ENCODE peak calls at places on chromosomes 13 and 19, in seven cellular contexts. C is RWPE2, H is glutamatergic neuron, G is kidney, A is GM10248, Z is mesothelial cell of epicardium, M is lower leg skin. B is an unnamed sample.

GRCh38 chr13:50691176-50691681 is 152.3 kb downstream of the DLEU7 start:
- DNase-seq in C (no peak), H (no peak), G (no peak), A (no peak), Z (no peak), M (no peak), B (no peak)

GRCh38 chr13:30156270-30156669 is 151.1 kb downstream of the KATNAL1 start:
- DNase-seq in C (no peak), H (no peak), G (no peak), A (no peak), Z (no peak), M (no peak), B (no peak)

GRCh38 chr13:44068737-44069136 is 189.0 kb downstream of the LACC1 start:
- DNase-seq in C (no peak), H (no peak), G (no peak), A (no peak), Z (no peak), M (no peak), B (no peak)

GRCh38 chr13:34207334-34207733 is 389.4 kb downstream of the RFC3 start:
- DNase-seq in C (no peak), H (no peak), G (peak; percentile 61), A (no peak), Z (no peak), M (no peak), B (no peak)

GRCh38 chr19:49807174-49807830 is 5.8 kb downstream of the FUZ start:
- DNase-seq in C (no peak), H (no peak), G (peak; percentile 72), A (no peak), Z (no peak), M (no peak), B (no peak)

GRCh38 chr19:9309974-9310446 is 372 bp upstream of the ZNF699 start:
- DNase-seq in C (peak; percentile 90), H (peak; percentile 90), G (peak; percentile 97), A (no peak), Z (peak; percentile 82), M (peak; percentile 85), B (no peak)

GRCh38 chr19:40806385-40807146 is 7.6 kb downstream of the EGLN2 start:
- DNase-seq in C (peak; percentile 89), H (peak; percentile 94), G (peak; percentile 91), A (peak; percentile 74), Z (peak; percentile 80), M (peak; percentile 87), B (no peak)

GRCh38 chr13:57665471-57665870 is 33.9 kb downstream of the PCDH17 start:
- DNase-seq in C (no peak), H (no peak), G (no peak), A (no peak), Z (no peak), M (no peak), B (no peak)

GRCh38 chr19:44955500-44956439 is 590 bp downstream of the CLPTM1 start:
- DNase-seq in C (no peak), H (no peak), G (no peak), A (no peak), Z (no peak), M (no peak), B (no peak)

GRCh38 chr19:38224014-38224862 is at the start of gene DPF1:
- DNase-seq in C (peak; percentile 88), H (peak; percentile 93), G (no peak), A (peak; percentile 95), Z (peak; percentile 65), M (no peak), B (no peak)

GRCh38 chr13:96629331-96629730 is 364.9 kb downstream of the OXGR1 start:
- DNase-seq in C (no peak), H (no peak), G (no peak), A (no peak), Z (no peak), M (no peak), B (no peak)

GRCh38 chr13:99285432-99286182 is 21.6 kb downstream of the GPR183 start:
- DNase-seq in C (no peak), H (no peak), G (no peak), A (no peak), Z (no peak), M (no peak), B (no peak)

GRCh38 chr19:55119053-55119452 is 1.6 kb upstream of the PPP1R12C start:
- DNase-seq in C (no peak), H (no peak), G (no peak), A (no peak), Z (no peak), M (no peak), B (no peak)

GRCh38 chr13:20127563-20128458 is 33.0 kb downstream of the GJA3 start:
- DNase-seq in C (no peak), H (peak; percentile 72), G (peak; percentile 88), A (peak; percentile 74), Z (no peak), M (peak; percentile 36), B (no peak)

GRCh38 chr13:30017880-30018279 is 167.5 kb upstream of the UBL3 start:
- DNase-seq in C (no peak), H (peak; percentile 31), G (no peak), A (no peak), Z (no peak), M (no peak), B (no peak)

GRCh38 chr19:16325161-16325527 is 518 bp downstream of the KLF2 start:
- DNase-seq in C (no peak), H (peak; percentile 60), G (no peak), A (no peak), Z (no peak), M (no peak), B (no peak)

GRCh38 chr13:51764184-51765141 is 39.5 kb downstream of the DHRS12 start:
- DNase-seq in C (no peak), H (peak; percentile 50), G (peak; percentile 83), A (peak; percentile 79), Z (no peak), M (peak; percentile 88), B (no peak)

GRCh38 chr13:33745370-33746324 is 72.3 kb upstream of the RFC3 start:
- DNase-seq in C (no peak), H (no peak), G (no peak), A (no peak), Z (no peak), M (no peak), B (no peak)

GRCh38 chr19:5799247-5800241 is 5.3 kb upstream of the NRTN start:
- DNase-seq in C (no peak), H (no peak), G (no peak), A (no peak), Z (no peak), M (no peak), B (no peak)

GRCh38 chr19:2129022-2129421 is 22.3 kb downstream of the AP3D1 start:
- DNase-seq in C (peak; percentile 45), H (no peak), G (peak; percentile 71), A (no peak), Z (no peak), M (no peak), B (no peak)

GRCh38 chr13:89694471-89694870 is 1653.0 kb upstream of the MIR17HG start:
- DNase-seq in C (no peak), H (no peak), G (no peak), A (no peak), Z (no peak), M (no peak), B (no peak)
- TF ChIP-seq CTCF in C (no peak), H (no peak), G (no peak), A (no peak), Z (no peak), M (no peak), B (no peak)

GRCh38 chr13:92716749-92717148 is 509.9 kb upstream of the GPC6 start:
- DNase-seq in C (no peak), H (no peak), G (no peak), A (no peak), Z (no peak), M (no peak), B (no peak)
- TF ChIP-seq CTCF in C (peak; percentile 65), H (no peak), G (peak; percentile 22), A (no peak), Z (no peak), M (no peak), B (peak; percentile 82)

DNA sequence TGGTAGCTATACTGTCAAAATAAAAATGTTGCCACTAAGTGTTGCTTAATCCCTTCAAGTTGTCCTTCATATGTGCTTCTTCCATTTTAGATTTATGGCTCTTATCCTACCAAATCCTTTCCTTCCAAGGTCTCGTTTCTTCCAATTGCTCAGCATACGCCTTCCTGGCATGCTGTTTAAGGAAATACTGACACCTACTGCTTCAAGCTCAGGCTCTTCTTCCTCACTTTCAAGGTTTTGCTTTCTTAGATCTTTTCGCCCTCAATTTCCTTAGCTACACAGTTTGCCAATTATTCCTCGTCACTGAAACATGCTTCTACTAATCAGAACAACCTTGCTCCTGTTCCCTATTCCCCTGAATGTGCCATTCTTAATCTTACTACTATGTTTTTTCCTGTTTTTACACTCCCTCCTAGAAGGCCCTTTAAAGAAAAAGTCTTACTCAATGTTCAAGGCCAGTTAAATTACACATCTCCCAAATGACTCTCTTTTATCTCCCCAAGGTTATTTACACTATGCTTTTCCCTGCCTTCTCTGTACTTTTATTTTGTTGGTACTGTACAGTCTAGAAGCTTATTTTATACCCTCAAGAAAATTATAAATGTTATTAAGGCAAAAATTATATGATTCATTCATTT is 343.1 kb downstream of the MZT1 start:
- DNase-seq in C (no peak), H (no peak), G (no peak), A (no peak), Z (no peak), M (no peak), B (no peak)
- TF ChIP-seq CTCF in C (no peak), H (no peak), G (no peak), A (no peak), Z (no peak), M (no peak), B (peak; percentile 21)

DNA sequence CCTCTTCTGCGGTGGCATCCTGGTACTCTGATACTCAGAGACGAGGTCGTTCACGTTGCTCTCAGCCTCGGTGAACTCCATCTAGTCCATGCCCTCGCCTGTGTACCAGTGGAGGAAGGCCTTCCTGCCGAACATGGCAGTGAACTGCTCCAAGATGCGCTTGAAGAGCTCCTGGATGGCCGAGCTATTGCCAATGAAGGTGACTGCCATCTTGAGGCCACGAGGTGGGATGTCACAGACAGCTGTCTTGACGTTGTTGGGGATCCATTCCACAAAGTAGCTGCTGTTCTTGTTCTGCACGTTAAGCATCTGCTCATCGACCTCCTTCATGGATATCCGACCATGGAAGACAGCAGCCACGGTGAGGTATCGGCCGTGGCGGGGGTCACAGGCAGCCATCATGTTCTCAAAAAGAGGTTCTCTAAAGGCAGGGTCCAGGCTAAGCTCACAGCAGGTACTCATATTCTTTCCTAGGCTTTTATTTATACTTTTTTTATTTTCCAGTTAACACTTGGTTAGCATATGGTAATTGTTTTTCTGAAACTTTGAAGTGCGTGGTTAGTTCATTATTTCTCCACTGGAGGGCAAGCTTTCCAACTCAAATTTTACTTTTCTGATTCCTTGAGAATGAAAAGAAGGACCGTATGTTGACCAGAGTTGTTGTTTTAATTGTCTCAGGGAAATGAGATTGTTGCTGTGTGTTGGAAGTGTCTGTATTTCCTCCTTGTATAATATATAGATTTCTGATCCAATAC is 72.4 kb upstream of the RGCC start:
- DNase-seq in C (no peak), H (no peak), G (no peak), A (no peak), Z (no peak), M (no peak), B (no peak)
- TF ChIP-seq CTCF in C (peak; percentile 63), H (peak; percentile 47), G (no peak), A (no peak), Z (peak; percentile 70), M (no peak), B (peak; percentile 82)